ENCODE peak calls at places on chromosomes 11 and 22, in six cellular contexts. T is CD4-positive, CD25-positive, alpha-beta regulatory T cell; V is IMR-90; S is CD8-positive, alpha-beta T cell; K is CD8-positive, alpha-beta memory T cell; E is stomach. D is an unnamed sample.

GRCh38 chr11:36454991-36455611 is 55.0 kb downstream of the TRAF6 start:
- DNase-seq in T (no peak), V (no peak), S (no peak), K (no peak), E (no peak), D (no peak)

GRCh38 chr11:30244255-30244654 is 13.4 kb downstream of the FSHB start:
- DNase-seq in T (no peak), V (peak; percentile 58), S (no peak), K (no peak), E (no peak), D (no peak)

GRCh38 chr11:12043959-12044772 is 35.7 kb upstream of the DKK3 start:
- DNase-seq in T (peak; percentile 57), V (peak; percentile 100), S (peak; percentile 44), K (peak; percentile 47), E (peak; percentile 83), D (peak; percentile 29)

GRCh38 chr11:126781942-126782341 is 218.6 kb downstream of the KIRREL3 start:
- DNase-seq in T (no peak), V (no peak), S (no peak), K (no peak), E (no peak), D (no peak)

GRCh38 chr11:128061321-128061871 is 526.0 kb downstream of the ETS1 start:
- DNase-seq in T (no peak), V (peak; percentile 71), S (no peak), K (no peak), E (no peak), D (no peak)

GRCh38 chr22:46513908-46514550 is 23.4 kb downstream of the CELSR1 start:
- DNase-seq in T (no peak), V (no peak), S (no peak), K (no peak), E (no peak), D (no peak)

GRCh38 chr22:32850591-32851517 is 49.3 kb downstream of the TIMP3 start:
- DNase-seq in T (no peak), V (no peak), S (no peak), K (no peak), E (peak; percentile 43), D (no peak)

GRCh38 chr22:43516386-43516785 is 104.6 kb downstream of the MPPED1 start:
- DNase-seq in T (no peak), V (no peak), S (no peak), K (no peak), E (no peak), D (no peak)

GRCh38 chr11:31262761-31263160 is 106.8 kb downstream of the DCDC1 start:
- DNase-seq in T (no peak), V (peak; percentile 5), S (no peak), K (no peak), E (no peak), D (no peak)

GRCh38 chr22:47693606-47694005 is 931.2 kb downstream of the TBC1D22A start:
- DNase-seq in T (no peak), V (no peak), S (no peak), K (no peak), E (no peak), D (no peak)
- H3K9me3 ChIP-seq in T (no peaks in the 10 kb centered on the region), V (peaks cover 34% of the 10 kb centered on the region), S (no peaks in the 10 kb centered on the region), K (no peaks in the 10 kb centered on the region), E (no peaks in the 10 kb centered on the region), D (no peaks in the 10 kb centered on the region)

GRCh38 chr22:48753381-48753730 is 1074.3 kb downstream of the BRD1 start:
- DNase-seq in T (no peak), V (no peak), S (no peak), K (no peak), E (peak; percentile 5), D (no peak)
- H3K9me3 ChIP-seq in T (no peaks in the 10 kb centered on the region), V (peaks cover 78% of the 10 kb centered on the region), S (no peaks in the 10 kb centered on the region), K (no peaks in the 10 kb centered on the region), E (no peaks in the 10 kb centered on the region), D (no peaks in the 10 kb centered on the region)

DNA sequence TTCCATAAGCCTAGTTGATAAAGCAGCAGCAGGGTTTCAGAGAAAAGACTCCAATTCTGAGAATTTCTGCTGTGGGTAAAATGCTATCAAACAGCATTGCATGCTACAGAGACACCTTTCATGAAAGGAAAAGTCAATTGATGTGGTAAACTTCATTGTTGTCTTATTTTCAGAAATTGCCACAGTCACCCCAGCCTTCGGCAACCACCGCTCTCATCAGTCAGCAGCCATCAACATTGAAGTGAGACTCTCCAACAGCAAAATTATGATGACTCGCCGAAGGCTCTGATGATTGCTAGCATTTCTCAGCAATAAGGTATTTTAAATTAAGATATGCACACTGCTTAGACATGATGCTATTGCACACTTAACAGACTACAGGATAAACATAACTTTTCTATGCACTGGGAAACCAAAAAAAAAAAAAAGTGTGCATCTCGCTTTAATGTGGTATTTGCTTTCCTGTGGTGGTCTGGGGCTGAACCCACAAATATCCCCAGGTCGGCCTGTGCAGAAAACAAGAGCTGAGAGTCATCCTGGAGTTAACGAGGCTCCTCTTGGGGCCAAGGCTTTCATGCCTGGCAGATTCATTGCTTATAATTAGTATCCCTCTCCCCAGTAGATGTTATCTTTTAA is 192.1 kb downstream of the CTTN start:
- DNase-seq in T (no peak), V (no peak), S (no peak), K (peak; percentile 9), E (no peak), D (no peak)
- H3K9me3 ChIP-seq in T (no peaks in the 10 kb centered on the region), V (no peaks in the 10 kb centered on the region), S (no peaks in the 10 kb centered on the region), K (no peaks in the 10 kb centered on the region), E (no peaks in the 10 kb centered on the region), D (no peaks in the 10 kb centered on the region)

DNA sequence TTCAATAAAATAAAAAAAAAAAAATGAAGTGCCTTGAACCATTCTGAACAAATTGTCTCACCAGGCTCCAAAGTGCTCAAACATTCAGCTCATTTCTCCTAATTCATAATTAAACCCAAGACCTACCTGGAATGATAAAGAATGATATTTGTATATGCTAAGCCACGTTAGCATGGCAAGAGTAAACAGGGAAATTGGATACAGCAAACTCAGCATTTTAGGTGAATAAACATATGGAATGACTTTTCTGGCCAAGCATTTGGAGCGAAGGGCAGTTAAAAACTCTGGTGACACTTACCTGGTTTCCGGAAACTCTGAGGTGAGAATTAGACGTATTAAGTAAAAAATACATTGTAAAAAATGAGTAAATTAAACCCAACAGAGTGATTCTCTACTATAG is 317.4 kb upstream of the FAT3 start:
- DNase-seq in T (no peak), V (no peak), S (no peak), K (no peak), E (no peak), D (no peak)
- H3K9me3 ChIP-seq in T (no peaks in the 10 kb centered on the region), V (peaks cover 5% of the 10 kb centered on the region), S (no peaks in the 10 kb centered on the region), K (no peaks in the 10 kb centered on the region), E (no peaks in the 10 kb centered on the region), D (no peaks in the 10 kb centered on the region)

DNA sequence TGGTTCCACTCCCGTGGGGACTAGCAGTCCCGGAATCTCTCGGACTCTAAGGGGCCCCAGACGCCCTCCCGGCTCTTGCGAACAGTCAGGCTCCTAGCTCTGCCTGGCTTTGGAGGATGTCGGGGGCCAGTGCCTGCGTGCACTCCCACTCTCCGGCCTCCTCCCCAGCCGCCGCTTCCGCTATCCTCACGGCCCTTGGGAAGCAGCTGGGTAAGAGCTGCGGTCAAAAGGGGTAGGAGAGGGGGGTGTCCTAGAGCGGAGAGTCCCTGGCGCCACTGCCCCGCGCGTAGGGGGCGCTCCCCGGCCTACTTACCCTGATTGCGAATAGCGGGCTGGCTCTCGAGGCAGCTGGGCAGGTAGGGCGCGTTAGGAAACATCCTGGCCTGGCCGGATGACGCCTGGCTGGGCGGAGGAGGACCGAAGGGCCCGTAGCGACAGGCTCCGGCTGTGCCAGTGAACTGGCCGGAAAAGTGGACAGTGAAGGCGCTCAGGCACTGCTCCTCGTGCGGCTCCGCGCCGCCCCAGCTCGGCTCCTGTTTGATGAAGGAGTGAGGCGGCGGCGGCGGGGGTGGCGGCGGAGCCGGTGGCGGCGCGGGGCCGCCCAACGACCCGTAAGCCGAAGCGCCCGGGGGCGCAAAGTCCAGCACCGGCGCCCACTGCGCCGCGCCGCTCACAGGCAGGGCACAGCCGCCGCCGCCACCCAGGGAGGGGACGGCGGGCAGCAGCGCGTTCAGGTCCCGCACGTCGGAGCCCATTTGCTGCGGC is 770 bp downstream of the WT1 start:
- DNase-seq in T (no peak), V (no peak), S (no peak), K (no peak), E (no peak), D (no peak)
- H3K9me3 ChIP-seq in T (no peaks in the 10 kb centered on the region), V (peaks cover 11% of the 10 kb centered on the region), S (no peaks in the 10 kb centered on the region), K (no peaks in the 10 kb centered on the region), E (no peaks in the 10 kb centered on the region), D (no peaks in the 10 kb centered on the region)

DNA sequence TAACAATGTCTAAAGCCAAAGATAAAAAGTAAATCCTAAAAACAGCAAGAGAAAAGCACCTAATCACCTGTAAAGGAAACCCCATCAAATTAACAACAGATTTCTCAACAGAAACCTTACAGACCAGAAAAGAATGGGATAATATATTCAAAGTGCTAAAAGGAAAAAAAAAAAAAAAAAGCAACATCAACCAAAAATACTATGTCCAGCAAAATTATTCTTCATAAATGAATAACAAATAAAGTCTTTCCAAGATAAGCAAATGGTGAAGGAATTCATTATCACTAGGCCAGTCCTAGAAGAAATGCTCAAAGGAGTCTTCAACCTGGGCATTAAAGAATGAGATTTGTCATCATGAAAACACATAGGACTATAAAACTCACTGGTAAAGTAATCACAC is 192.0 kb upstream of the UBASH3B start:
- DNase-seq in T (no peak), V (no peak), S (no peak), K (no peak), E (no peak), D (no peak)
- H3K9me3 ChIP-seq in T (peaks cover 10% of the 10 kb centered on the region), V (peaks cover 3% of the 10 kb centered on the region), S (peaks cover 2% of the 10 kb centered on the region), K (no peaks in the 10 kb centered on the region), E (no peaks in the 10 kb centered on the region), D (no peaks in the 10 kb centered on the region)

GRCh38 chr22:48744283-48744641 is 1083.4 kb downstream of the BRD1 start:
- DNase-seq in T (no peak), V (no peak), S (no peak), K (no peak), E (peak; percentile 21), D (no peak)
- H3K9me3 ChIP-seq in T (no peaks in the 10 kb centered on the region), V (peaks cover 81% of the 10 kb centered on the region), S (no peaks in the 10 kb centered on the region), K (no peaks in the 10 kb centered on the region), E (no peaks in the 10 kb centered on the region), D (no peaks in the 10 kb centered on the region)

DNA sequence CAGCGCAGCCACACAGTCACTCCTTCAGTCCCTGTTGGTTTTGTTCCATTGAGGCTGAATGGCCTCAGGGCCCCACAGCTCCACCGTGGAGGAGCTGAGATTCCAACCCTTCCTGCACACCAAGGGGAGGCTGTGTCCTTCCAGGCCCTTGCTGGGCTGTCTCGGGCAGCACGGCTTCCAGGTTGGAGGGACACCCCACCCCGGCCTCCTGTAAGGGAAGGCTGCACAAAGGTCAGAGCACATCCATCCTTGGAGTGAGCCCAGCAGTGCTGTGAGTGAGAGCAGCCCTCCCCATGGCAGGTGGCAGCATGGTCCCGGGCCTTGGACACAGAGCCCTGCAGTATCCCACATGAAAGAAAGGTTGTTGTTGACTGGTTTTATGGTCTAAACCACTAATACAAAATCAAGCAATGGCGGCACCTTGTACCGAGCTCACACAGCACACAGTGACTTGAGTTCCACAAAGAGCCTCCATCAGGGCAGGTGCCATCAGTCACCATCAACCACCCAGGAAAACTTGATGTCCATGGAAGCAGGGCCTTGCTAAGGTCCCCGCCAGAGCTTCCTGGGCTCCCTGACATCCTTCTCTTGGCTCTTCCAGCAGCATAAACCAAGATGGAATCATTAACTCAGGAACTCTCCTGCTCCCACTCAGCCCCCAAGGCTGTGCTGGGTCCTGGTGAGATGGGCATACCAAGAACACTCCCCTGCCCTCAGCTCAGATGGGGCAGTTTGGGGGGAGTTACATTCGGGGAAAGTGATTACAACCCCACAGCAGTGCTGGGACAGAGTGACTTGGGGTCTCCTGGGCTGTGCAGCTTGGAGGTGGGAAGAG is 1500.4 kb downstream of the TBC1D22A start:
- DNase-seq in T (no peak), V (no peak), S (no peak), K (no peak), E (no peak), D (no peak)
- H3K9me3 ChIP-seq in T (no peaks in the 10 kb centered on the region), V (peaks cover 62% of the 10 kb centered on the region), S (no peaks in the 10 kb centered on the region), K (no peaks in the 10 kb centered on the region), E (no peaks in the 10 kb centered on the region), D (no peaks in the 10 kb centered on the region)

D was measured in T-helper 17 cell.